ENCODE peak calls at places on chromosomes 6 and 20, in five cellular contexts. R is stimulated activated CD8-positive, alpha-beta memory T cell treated with anti-CD3 and anti-CD28 coated beads, Interleukin-7, amount 100 ng/mL, for 4 hours; O is B cell; I is mucosa of gallbladder; B is iPS-NIHi11. Z is an unnamed sample.

GRCh38 chr6:26475823-26476729 is 18.3 kb downstream of the BTN2A1 start:
- DNase-seq in R (no peak), O (no peak), I (no peak), B (peak), Z (no peak)

GRCh38 chr6:125829433-125829832 is 38.7 kb downstream of the NCOA7 start:
- DNase-seq in R (no peak), O (no peak), I (no peak), B (no peak), Z (peak)

GRCh38 chr6:37289931-37290330 is 32.0 kb upstream of the TMEM217 start:
- DNase-seq in R (no peak), O (no peak), I (no peak), B (no peak), Z (no peak)

GRCh38 chr6:149480502-149481280 is 4.1 kb downstream of the ZC3H12D start:
- DNase-seq in R (peak), O (peak), I (no peak), B (no peak), Z (no peak)

GRCh38 chr20:12358006-12358654 is 440.4 kb downstream of the BTBD3 start:
- DNase-seq in R (no peak), O (no peak), I (no peak), B (peak), Z (no peak)

GRCh38 chr6:136945626-136946235 is 23.6 kb downstream of the SLC35D3 start:
- DNase-seq in R (no peak), O (no peak), I (no peak), B (no peak), Z (no peak)

GRCh38 chr6:73521351-73522254 is 771 bp upstream of the EEF1A1 start:
- DNase-seq in R (peak), O (no peak), I (no peak), B (peak), Z (peak)

GRCh38 chr6:6746970-6747338 is 158.4 kb downstream of the LY86 start:
- DNase-seq in R (no peak), O (no peak), I (no peak), B (no peak), Z (no peak)

GRCh38 chr6:113819169-113819830 is 37.8 kb upstream of the MARCKS start:
- DNase-seq in R (no peak), O (no peak), I (peak), B (no peak), Z (no peak)

GRCh38 chr6:132730560-132730959 is 16.7 kb upstream of the VNN1 start:
- DNase-seq in R (no peak), O (no peak), I (no peak), B (no peak), Z (no peak)

Z was measured in KG1.